ENCODE peak calls at places on chromosomes 3 and 15, in six cellular contexts. Q, Z, F, D, I and B are unnamed samples. For H3K4me1, the result is how much of the 10 kb centered on the place peaks cover.

GRCh38 chr15:100124936-100125626 is 216.7 kb downstream of the ADAMTS17 start:
- DNase-seq in Z (no peak), F (no peak), D (no peak), I (no peak), Q (no peak), B (no peak)

GRCh38 chr3:155242342-155242741 is 51.1 kb downstream of the STRIT1 start:
- DNase-seq in I (peak), D (no peak), Z (peak), Q (no peak), F (no peak), B (no peak)

GRCh38 chr3:142029052-142029642 is 120.2 kb downstream of the TFDP2 start:
- DNase-seq in I (no peak), F (no peak), D (no peak), Z (no peak), Q (no peak), B (no peak)

GRCh38 chr15:80736571-80736970 is 41.5 kb downstream of the ABHD17C start:
- DNase-seq in F (no peak), Z (peak), D (no peak), Q (no peak), I (peak), B (no peak)

GRCh38 chr3:187039723-187040414 is 99.4 kb downstream of the RPL39L start:
- DNase-seq in I (no peak), Z (no peak), Q (no peak), D (no peak), F (no peak), B (no peak)

GRCh38 chr3:13507791-13508339 is 27.8 kb downstream of the HDAC11 start:
- DNase-seq in Q (peak), F (no peak), Z (peak), I (no peak), D (no peak), B (peak)

GRCh38 chr15:93997071-93997658 is 234.2 kb upstream of the MCTP2 start:
- DNase-seq in Q (no peak), F (peak), Z (peak), D (peak), I (peak), B (peak)

GRCh38 chr15:93244691-93245615 is 155.9 kb upstream of the RGMA start:
- DNase-seq in Q (no peak), I (no peak), D (peak), Z (no peak), F (no peak), B (no peak)

GRCh38 chr15:49242820-49243219 is 72.8 kb downstream of the GALK2 start:
- DNase-seq in D (peak), Q (peak), F (no peak), Z (peak), I (peak), B (no peak)

GRCh38 chr3:187906416-187906815 is 161.1 kb upstream of the BCL6 start:
- DNase-seq in F (no peak), D (no peak), I (no peak), Z (no peak), Q (peak), B (no peak)

GRCh38 chr15:80800067-80800466 is 20.9 kb downstream of the CEMIP start:
- DNase-seq in Z (no peak), Q (no peak), D (no peak), F (no peak), I (no peak), B (peak)

GRCh38 chr3:111765136-111765535 is 93.9 kb upstream of the PHLDB2 start:
- DNase-seq in F (no peak), D (no peak), Q (no peak), Z (peak), I (no peak), B (no peak)
- H3K4me1 ChIP-seq in F (under half), D (under half), Q (under half), Z (under half), I (under half), B (half or more)

GRCh38 chr3:16316396-16316795 is 51.4 kb downstream of the OXNAD1 start:
- DNase-seq in Q (no peak), F (no peak), D (no peak), Z (no peak), I (no peak), B (no peak)

GRCh38 chr3:16315623-16316022 is 50.6 kb downstream of the OXNAD1 start:
- DNase-seq in Z (no peak), Q (no peak), D (no peak), F (no peak), I (no peak), B (no peak)

GRCh38 chr3:16318216-16318615 is 53.2 kb downstream of the OXNAD1 start:
- DNase-seq in Z (peak), Q (no peak), F (no peak), D (no peak), I (peak), B (no peak)

GRCh38 chr3:16317561-16317945 is 52.5 kb downstream of the OXNAD1 start:
- DNase-seq in Q (no peak), Z (no peak), I (no peak), F (no peak), D (no peak), B (no peak)

GRCh38 chr3:16316847-16317560 is 52.0 kb downstream of the OXNAD1 start:
- DNase-seq in D (no peak), Q (no peak), F (no peak), I (no peak), Z (no peak), B (no peak)
- H3K4me1 ChIP-seq in D (under half), Q (under half), F (under half), I (under half), Z (under half), B (under half)

GRCh38 chr15:98863983-98864382 is 143.6 kb downstream of the PGPEP1L start:
- DNase-seq in D (no peak), Z (no peak), I (no peak), F (no peak), Q (no peak), B (no peak)
- H3K4me1 ChIP-seq in D (under half), Z (under half), I (under half), F (under half), Q (under half), B (under half)

DNA sequence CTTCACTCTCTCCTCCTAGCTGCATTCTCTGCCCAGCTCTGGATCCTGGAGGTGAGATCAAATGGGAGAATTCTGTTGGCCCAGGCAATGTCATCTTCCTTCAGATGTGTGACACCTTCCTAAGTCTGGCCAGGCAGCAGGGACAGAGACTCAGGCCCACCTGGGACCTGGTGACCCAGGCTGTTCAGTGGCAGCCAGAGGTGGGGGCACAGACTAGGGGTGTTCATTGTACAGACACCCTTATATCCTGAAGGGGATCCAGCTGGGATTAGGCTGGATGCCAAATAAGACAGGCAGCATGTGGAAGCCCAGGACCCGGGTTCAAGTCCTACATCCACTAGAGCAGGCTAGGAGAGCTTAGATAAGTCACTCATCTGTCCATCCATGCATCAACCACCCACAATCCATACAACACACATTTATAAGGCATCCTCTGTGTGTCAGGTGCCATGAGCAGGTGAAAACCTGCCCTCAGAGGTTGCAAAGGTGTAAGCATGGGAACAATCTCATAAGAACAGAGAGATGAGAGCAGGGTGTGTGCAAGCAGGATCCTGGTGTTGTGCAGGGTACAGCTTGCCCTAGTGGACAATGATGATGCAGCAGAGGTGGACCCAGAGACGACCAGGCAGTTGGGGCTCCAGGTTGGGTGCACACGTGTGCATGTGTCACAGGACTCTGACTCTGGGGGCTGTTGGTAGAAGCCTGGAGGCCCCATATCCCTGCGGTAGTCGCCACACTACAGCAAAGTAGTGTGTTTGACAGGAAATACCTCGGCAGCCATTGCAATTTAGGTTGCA is 18.3 kb upstream of the RPL29 start:
- DNase-seq in F (no peak), Z (no peak), I (no peak), Q (no peak), D (no peak), B (no peak)
- H3K4me1 ChIP-seq in F (under half), Z (under half), I (under half), Q (under half), D (under half), B (under half)